ENCODE peak calls at places on chromosome 1, in four cellular contexts. One of them, this sample, is unnamed. For H3K36me3 and H3K4me1, the result is how much of the 10 kb centered on the place peaks cover.

GRCh38 chr1:62175568-62176179 is 19.0 kb upstream of the L1TD1 start:
- DNase-seq in kidney: no peak
- DNase-seq in left ventricle myocardium inferior: no peak
- DNase-seq in heart left ventricle: no peak
- DNase-seq in this sample: no peak

GRCh38 chr1:97780884-97781283 is 139.9 kb downstream of the DPYD start:
- DNase-seq in kidney: no peak
- DNase-seq in left ventricle myocardium inferior: no peak
- DNase-seq in heart left ventricle: no peak
- DNase-seq in this sample: no peak

GRCh38 chr1:108661030-108661609 is at the start of gene HENMT1:
- DNase-seq in kidney: peak
- DNase-seq in heart left ventricle: peak
- DNase-seq in left ventricle myocardium inferior: peak
- DNase-seq in this sample: peak

GRCh38 chr1:91529856-91530255 is 29.2 kb downstream of the CDC7 start:
- DNase-seq in heart left ventricle: no peak
- DNase-seq in kidney: no peak
- DNase-seq in left ventricle myocardium inferior: no peak
- DNase-seq in this sample: no peak

GRCh38 chr1:79012500-79012899 is 6.0 kb upstream of the ADGRL4 start:
- DNase-seq in heart left ventricle: no peak
- DNase-seq in kidney: no peak
- DNase-seq in left ventricle myocardium inferior: no peak
- DNase-seq in this sample: no peak

GRCh38 chr1:36084502-36085115 is 715 bp downstream of the TEKT2 start:
- DNase-seq in heart left ventricle: no peak
- DNase-seq in left ventricle myocardium inferior: no peak
- DNase-seq in kidney: no peak
- DNase-seq in this sample: peak

GRCh38 chr1:54929700-54930099 is 42.7 kb upstream of the DHCR24 start:
- DNase-seq in kidney: no peak
- DNase-seq in heart left ventricle: no peak
- DNase-seq in left ventricle myocardium inferior: no peak
- DNase-seq in this sample: no peak

GRCh38 chr1:26537951-26538352 is 8.4 kb downstream of the RPS6KA1 start:
- DNase-seq in left ventricle myocardium inferior: no peak
- DNase-seq in heart left ventricle: no peak
- DNase-seq in kidney: no peak
- DNase-seq in this sample: no peak

GRCh38 chr1:162774007-162774406 is 16.5 kb upstream of the HSD17B7 start:
- DNase-seq in left ventricle myocardium inferior: no peak
- DNase-seq in kidney: no peak
- DNase-seq in heart left ventricle: no peak
- DNase-seq in this sample: no peak

GRCh38 chr1:180923024-180923841 is 10.5 kb downstream of the KIAA1614 start:
- DNase-seq in kidney: peak
- DNase-seq in heart left ventricle: no peak
- DNase-seq in left ventricle myocardium inferior: no peak
- DNase-seq in this sample: no peak

GRCh38 chr1:53552146-53552940 is 93.1 kb downstream of the DMRTB1 start:
- DNase-seq in heart left ventricle: peak
- DNase-seq in kidney: peak
- DNase-seq in left ventricle myocardium inferior: peak
- DNase-seq in this sample: no peak

GRCh38 chr1:192399161-192399560 is 82.4 kb downstream of the RGS21 start:
- DNase-seq in left ventricle myocardium inferior: no peak
- DNase-seq in kidney: no peak
- DNase-seq in heart left ventricle: no peak
- DNase-seq in this sample: no peak

GRCh38 chr1:101006553-101006952 is 19.0 kb downstream of the DPH5 start:
- DNase-seq in kidney: no peak
- DNase-seq in heart left ventricle: no peak
- DNase-seq in left ventricle myocardium inferior: no peak
- DNase-seq in this sample: no peak

GRCh38 chr1:6275826-6276764 is 15.2 kb upstream of the GPR153 start:
- DNase-seq in kidney: peak
- DNase-seq in left ventricle myocardium inferior: peak
- DNase-seq in heart left ventricle: no peak
- DNase-seq in this sample: no peak

GRCh38 chr1:168392958-168393357 is 112.3 kb downstream of the TBX19 start:
- DNase-seq in kidney: peak
- DNase-seq in left ventricle myocardium inferior: no peak
- DNase-seq in heart left ventricle: no peak
- DNase-seq in this sample: no peak

GRCh38 chr1:212637902-212638301 is 29.3 kb downstream of the ATF3 start:
- DNase-seq in left ventricle myocardium inferior: no peak
- DNase-seq in kidney: no peak
- DNase-seq in heart left ventricle: no peak
- DNase-seq in this sample: no peak

GRCh38 chr1:245876586-245876985 is 630.5 kb downstream of the SMYD3 start:
- DNase-seq in kidney: no peak
- DNase-seq in heart left ventricle: no peak
- DNase-seq in left ventricle myocardium inferior: no peak
- DNase-seq in this sample: no peak

GRCh38 chr1:116868386-116868785 is 41.3 kb upstream of the PTGFRN start:
- DNase-seq in heart left ventricle: no peak
- DNase-seq in left ventricle myocardium inferior: no peak
- DNase-seq in kidney: no peak
- DNase-seq in this sample: no peak

GRCh38 chr1:8925406-8925805 is 20.3 kb upstream of the CA6 start:
- DNase-seq in heart left ventricle: no peak
- DNase-seq in left ventricle myocardium inferior: no peak
- DNase-seq in kidney: no peak
- DNase-seq in this sample: no peak

GRCh38 chr1:169586067-169586394 is 250 bp downstream of the F5 start:
- DNase-seq in heart left ventricle: no peak
- DNase-seq in left ventricle myocardium inferior: no peak
- DNase-seq in kidney: no peak
- DNase-seq in this sample: no peak

GRCh38 chr1:54559771-54560231 is 11.8 kb downstream of the ACOT11 start:
- DNase-seq in heart left ventricle: peak
- DNase-seq in kidney: no peak
- DNase-seq in left ventricle myocardium inferior: peak
- DNase-seq in this sample: no peak

GRCh38 chr1:193569696-193570269 is 383.4 kb upstream of the B3GALT2 start:
- DNase-seq in heart left ventricle: no peak
- DNase-seq in left ventricle myocardium inferior: no peak
- DNase-seq in kidney: no peak
- DNase-seq in this sample: no peak

GRCh38 chr1:56917356-56917755 is 48.5 kb downstream of the C8B start:
- DNase-seq in kidney: no peak
- DNase-seq in left ventricle myocardium inferior: no peak
- DNase-seq in heart left ventricle: no peak
- DNase-seq in this sample: no peak

GRCh38 chr1:227372662-227373061 is 54.4 kb upstream of the CDC42BPA start:
- DNase-seq in left ventricle myocardium inferior: no peak
- DNase-seq in kidney: no peak
- DNase-seq in heart left ventricle: no peak
- DNase-seq in this sample: no peak

GRCh38 chr1:236002025-236002390 is 62.9 kb downstream of the NID1 start:
- DNase-seq in left ventricle myocardium inferior: no peak
- DNase-seq in heart left ventricle: no peak
- DNase-seq in kidney: no peak
- DNase-seq in this sample: no peak

GRCh38 chr1:88774151-88774556 is 90.1 kb downstream of the PKN2 start:
- DNase-seq in heart left ventricle: no peak
- DNase-seq in kidney: no peak
- DNase-seq in left ventricle myocardium inferior: no peak
- DNase-seq in this sample: no peak

GRCh38 chr1:58683519-58683918 is 16.3 kb downstream of the MYSM1 start:
- DNase-seq in heart left ventricle: no peak
- DNase-seq in kidney: no peak
- DNase-seq in left ventricle myocardium inferior: no peak
- DNase-seq in this sample: no peak

GRCh38 chr1:58689167-58689566 is 10.7 kb downstream of the MYSM1 start:
- DNase-seq in heart left ventricle: no peak
- DNase-seq in kidney: no peak
- DNase-seq in left ventricle myocardium inferior: no peak
- DNase-seq in this sample: no peak

GRCh38 chr1:58687516-58687915 is 12.3 kb downstream of the MYSM1 start:
- DNase-seq in heart left ventricle: no peak
- DNase-seq in kidney: no peak
- DNase-seq in left ventricle myocardium inferior: no peak
- DNase-seq in this sample: no peak
- H3K36me3 ChIP-seq in heart left ventricle: half or more
- H3K36me3 ChIP-seq in kidney: under half
- H3K36me3 ChIP-seq in left ventricle myocardium inferior: half or more
- H3K36me3 ChIP-seq in this sample: half or more

GRCh38 chr1:161179698-161180097 is 2.4 kb upstream of the B4GALT3 start:
- DNase-seq in left ventricle myocardium inferior: no peak
- DNase-seq in heart left ventricle: no peak
- DNase-seq in kidney: no peak
- DNase-seq in this sample: no peak

GRCh38 chr1:161177936-161178244 is 583 bp upstream of the B4GALT3 start:
- DNase-seq in kidney: no peak
- DNase-seq in left ventricle myocardium inferior: no peak
- DNase-seq in heart left ventricle: no peak
- DNase-seq in this sample: no peak

GRCh38 chr1:161177112-161177935 is at the start of gene B4GALT3:
- DNase-seq in heart left ventricle: peak
- DNase-seq in left ventricle myocardium inferior: peak
- DNase-seq in kidney: peak
- DNase-seq in this sample: peak

GRCh38 chr1:161182214-161182613 is 4.9 kb upstream of the B4GALT3 start:
- DNase-seq in left ventricle myocardium inferior: no peak
- DNase-seq in kidney: no peak
- DNase-seq in heart left ventricle: no peak
- DNase-seq in this sample: no peak

DNA sequence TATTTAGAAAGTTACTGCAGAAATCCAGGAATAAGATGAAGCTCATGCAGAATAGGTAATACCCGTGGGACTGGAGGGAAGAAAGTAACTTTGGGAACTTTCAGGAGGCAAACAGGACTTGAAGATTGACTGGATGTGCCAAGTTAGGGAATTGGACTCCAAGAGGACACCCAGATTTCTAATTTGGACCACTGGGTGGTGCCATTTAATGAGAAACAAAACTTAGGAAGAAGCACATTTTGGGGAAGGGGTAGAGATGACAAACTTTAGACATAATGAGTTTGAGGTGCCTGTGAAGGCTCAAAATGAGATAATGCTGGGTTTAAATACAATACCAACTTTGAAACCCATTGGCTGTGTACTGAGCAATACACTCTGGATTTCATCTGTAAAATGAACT is 3.3 kb upstream of the B4GALT3 start:
- DNase-seq in heart left ventricle: no peak
- DNase-seq in left ventricle myocardium inferior: no peak
- DNase-seq in kidney: no peak
- DNase-seq in this sample: no peak
- TF ChIP-seq CTCF in heart left ventricle: peak
- TF ChIP-seq CTCF in left ventricle myocardium inferior: peak
- TF ChIP-seq CTCF in kidney: no peak
- TF ChIP-seq CTCF in this sample: peak

DNA sequence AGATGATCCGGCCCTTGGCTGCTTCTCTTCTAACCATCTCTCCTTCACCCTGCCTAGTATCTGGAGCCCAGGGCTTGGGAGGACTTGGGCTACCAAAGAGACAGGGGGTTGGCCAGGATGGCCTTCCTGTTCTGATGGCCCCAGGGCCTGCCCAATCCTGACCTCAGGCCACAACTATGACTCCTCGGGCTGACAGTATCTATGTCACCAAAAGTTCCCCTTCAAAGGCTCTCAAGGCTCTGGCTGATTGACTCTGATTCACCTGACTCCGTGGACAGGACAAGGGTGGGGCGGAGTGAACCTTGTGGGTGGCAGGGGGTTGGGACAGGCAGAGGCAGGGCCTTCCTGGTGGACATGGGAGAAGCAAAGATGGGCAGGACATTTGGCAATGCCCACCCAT is 12.7 kb downstream of the MEF2D start:
- DNase-seq in heart left ventricle: no peak
- DNase-seq in kidney: peak
- DNase-seq in left ventricle myocardium inferior: no peak
- DNase-seq in this sample: no peak
- H3K4me1 ChIP-seq in heart left ventricle: half or more
- H3K4me1 ChIP-seq in kidney: half or more
- H3K4me1 ChIP-seq in left ventricle myocardium inferior: half or more
- H3K4me1 ChIP-seq in this sample: under half

DNA sequence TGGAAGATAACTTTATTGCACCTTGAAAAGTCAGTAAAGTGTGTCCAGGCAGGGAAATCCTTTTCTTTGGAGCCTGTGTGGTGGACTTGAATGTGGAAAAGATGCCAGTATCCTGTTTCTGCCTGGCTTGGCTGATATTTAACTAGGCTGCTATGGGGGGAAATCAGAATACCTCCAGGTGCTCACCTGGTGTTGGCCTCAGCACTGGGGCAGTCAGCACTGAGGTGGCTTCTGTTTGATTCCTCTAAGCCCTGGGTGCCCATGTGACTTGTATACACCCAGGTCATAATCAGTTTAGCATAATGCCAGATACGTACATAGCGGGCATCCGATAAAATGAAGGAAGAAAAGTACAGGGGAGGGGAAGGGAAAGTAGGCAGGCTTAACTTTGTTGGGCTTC is 7.2 kb downstream of the PHGDH start:
- DNase-seq in heart left ventricle: no peak
- DNase-seq in kidney: no peak
- DNase-seq in left ventricle myocardium inferior: no peak
- DNase-seq in this sample: no peak
- H3K36me3 ChIP-seq in heart left ventricle: under half
- H3K36me3 ChIP-seq in kidney: under half
- H3K36me3 ChIP-seq in left ventricle myocardium inferior: under half
- H3K36me3 ChIP-seq in this sample: under half

GRCh38 chr1:185325413-185325812 is 8.4 kb upstream of the IVNS1ABP start:
- DNase-seq in left ventricle myocardium inferior: no peak
- DNase-seq in kidney: no peak
- DNase-seq in heart left ventricle: no peak
- DNase-seq in this sample: no peak

GRCh38 chr1:185324118-185324517 is 7.1 kb upstream of the IVNS1ABP start:
- DNase-seq in heart left ventricle: no peak
- DNase-seq in left ventricle myocardium inferior: no peak
- DNase-seq in kidney: no peak
- DNase-seq in this sample: no peak

DNA sequence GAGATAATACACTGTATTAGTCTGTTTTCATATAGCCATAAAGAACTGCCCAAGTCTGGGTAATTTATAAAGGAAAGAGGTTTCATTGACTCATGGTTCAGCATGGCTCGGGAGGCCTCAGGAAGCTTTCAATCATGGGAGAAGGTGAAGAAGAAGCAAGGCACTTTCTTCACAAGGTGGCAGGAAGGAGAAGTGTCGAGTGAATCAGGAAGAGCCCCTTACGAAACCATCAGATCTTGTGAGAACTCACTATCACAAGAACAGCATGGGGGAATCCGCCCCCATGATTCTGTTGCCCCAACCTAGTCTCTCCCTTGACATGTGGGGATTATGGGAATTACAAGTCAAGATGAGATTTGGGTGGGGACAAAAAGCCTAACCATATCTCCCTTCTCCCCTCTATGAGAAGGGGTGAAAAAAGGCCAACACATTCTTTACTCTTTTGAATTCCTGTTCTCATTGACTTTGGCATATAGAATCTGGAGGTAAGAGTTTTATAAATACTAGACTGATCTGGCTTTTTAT is 11.2 kb upstream of the IVNS1ABP start:
- DNase-seq in kidney: no peak
- DNase-seq in heart left ventricle: no peak
- DNase-seq in left ventricle myocardium inferior: no peak
- DNase-seq in this sample: no peak
- TF ChIP-seq CTCF in kidney: no peak
- TF ChIP-seq CTCF in heart left ventricle: no peak
- TF ChIP-seq CTCF in left ventricle myocardium inferior: no peak
- TF ChIP-seq CTCF in this sample: no peak

GRCh38 chr1:165856606-165857005 is 29.2 kb downstream of the UCK2 start:
- DNase-seq in kidney: no peak
- DNase-seq in heart left ventricle: no peak
- DNase-seq in left ventricle myocardium inferior: no peak
- DNase-seq in this sample: no peak
- H3K4me1 ChIP-seq in kidney: under half
- H3K4me1 ChIP-seq in heart left ventricle: under half
- H3K4me1 ChIP-seq in left ventricle myocardium inferior: half or more
- H3K4me1 ChIP-seq in this sample: under half

This sample was measured in right atrium auricular region.